ENCODE peak calls at places on chromosome 19, in ten cellular contexts. Z, G, L, E, S, D, B, Q, I and R are unnamed samples.

GRCh38 chr19:11164879-11165406 is 9.4 kb upstream of the SPC24 start:
- DNase-seq in S (peak; percentile 31), L (peak; percentile 99), Z (peak; percentile 89), E (no peak), Q (no peak), I (peak; percentile 51), G (peak; percentile 62), D (peak; percentile 96), B (no peak), R (peak; percentile 86)

GRCh38 chr19:7268737-7269098 is 25.5 kb downstream of the INSR start:
- DNase-seq in Z (no peak), S (no peak), D (no peak), G (no peak), I (no peak), E (no peak), L (no peak), B (no peak), Q (no peak), R (no peak)

GRCh38 chr19:35545855-35546381 is 492 bp downstream of the TMEM147 start:
- DNase-seq in E (peak; percentile 42), L (peak; percentile 31), Q (no peak), D (no peak), G (peak; percentile 48), Z (no peak), S (peak; percentile 60), I (no peak), B (peak; percentile 29), R (no peak)

GRCh38 chr19:5345895-5346386 is 5.3 kb upstream of the PTPRS start:
- DNase-seq in I (peak; percentile 35), S (no peak), G (no peak), Q (no peak), B (peak; percentile 73), Z (no peak), L (peak; percentile 67), E (no peak), D (no peak), R (peak; percentile 40)

GRCh38 chr19:31351212-31352193 is 2.3 kb upstream of the TSHZ3 start:
- DNase-seq in S (peak; percentile 58), D (no peak), B (peak; percentile 66), I (peak; percentile 24), L (peak; percentile 58), E (no peak), G (no peak), Q (peak; percentile 46), Z (no peak), R (peak; percentile 78)

GRCh38 chr19:21130097-21130775 is 11.6 kb upstream of the ZNF431 start:
- DNase-seq in B (peak; percentile 59), Z (no peak), G (no peak), D (no peak), E (no peak), S (peak; percentile 19), I (no peak), Q (no peak), L (no peak), R (no peak)

GRCh38 chr19:9128171-9128570 is 1.4 kb upstream of the OR7G3 start:
- DNase-seq in G (no peak), E (no peak), B (peak; percentile 57), Z (no peak), Q (no peak), I (peak; percentile 96), D (no peak), L (peak; percentile 66), S (no peak), R (peak; percentile 57)

GRCh38 chr19:35869327-35870123 is 1.2 kb downstream of the APLP1 start:
- DNase-seq in D (no peak), S (peak; percentile 94), Q (peak; percentile 53), L (peak; percentile 61), Z (no peak), G (peak; percentile 71), E (peak; percentile 87), I (peak; percentile 80), B (peak; percentile 60), R (peak; percentile 69)

GRCh38 chr19:4369888-4370260 is 26.5 kb downstream of the MPND start:
- DNase-seq in G (peak; percentile 68), B (peak; percentile 75), L (no peak), S (peak; percentile 55), E (peak; percentile 69), Z (peak; percentile 70), Q (peak; percentile 52), D (peak; percentile 68), I (peak; percentile 62), R (peak; percentile 45)

GRCh38 chr19:3184847-3185481 is 766 bp upstream of the NCLN start:
- DNase-seq in E (peak; percentile 81), Z (no peak), D (no peak), L (peak; percentile 75), G (peak; percentile 80), S (peak; percentile 83), B (no peak), Q (peak; percentile 67), I (no peak), R (no peak)

GRCh38 chr19:38569368-38569983 is 48.3 kb downstream of the MAP4K1 start:
- DNase-seq in G (no peak), B (no peak), L (no peak), I (no peak), Z (no peak), D (no peak), S (no peak), Q (no peak), E (no peak), R (no peak)

GRCh38 chr19:5292453-5292842 is 48.2 kb downstream of the PTPRS start:
- DNase-seq in Q (no peak), Z (no peak), L (peak; percentile 56), I (no peak), B (no peak), S (peak; percentile 69), G (no peak), E (peak; percentile 67), D (peak; percentile 79), R (no peak)

GRCh38 chr19:48872884-48873475 is 759 bp downstream of the PPP1R15A start:
- DNase-seq in Z (peak; percentile 95), L (peak; percentile 97), I (peak; percentile 96), B (peak; percentile 84), E (peak; percentile 89), Q (peak; percentile 85), G (peak; percentile 90), D (peak; percentile 95), S (peak; percentile 91), R (peak; percentile 96)

GRCh38 chr19:13881231-13881691 is 4.3 kb downstream of the NANOS3 start:
- DNase-seq in E (no peak), S (no peak), Q (no peak), L (peak; percentile 19), B (no peak), D (no peak), Z (no peak), I (no peak), G (peak; percentile 37), R (peak; percentile 19)
- H3K4me3 ChIP-seq in E (no peak overlapping the region), S (no peak overlapping the region), Q (no peak overlapping the region), L (no peak overlapping the region), B (no peak overlapping the region), D (no peak overlapping the region), Z (no peak overlapping the region), I (no peak overlapping the region), G (no peak overlapping the region), R (no peak overlapping the region)

DNA sequence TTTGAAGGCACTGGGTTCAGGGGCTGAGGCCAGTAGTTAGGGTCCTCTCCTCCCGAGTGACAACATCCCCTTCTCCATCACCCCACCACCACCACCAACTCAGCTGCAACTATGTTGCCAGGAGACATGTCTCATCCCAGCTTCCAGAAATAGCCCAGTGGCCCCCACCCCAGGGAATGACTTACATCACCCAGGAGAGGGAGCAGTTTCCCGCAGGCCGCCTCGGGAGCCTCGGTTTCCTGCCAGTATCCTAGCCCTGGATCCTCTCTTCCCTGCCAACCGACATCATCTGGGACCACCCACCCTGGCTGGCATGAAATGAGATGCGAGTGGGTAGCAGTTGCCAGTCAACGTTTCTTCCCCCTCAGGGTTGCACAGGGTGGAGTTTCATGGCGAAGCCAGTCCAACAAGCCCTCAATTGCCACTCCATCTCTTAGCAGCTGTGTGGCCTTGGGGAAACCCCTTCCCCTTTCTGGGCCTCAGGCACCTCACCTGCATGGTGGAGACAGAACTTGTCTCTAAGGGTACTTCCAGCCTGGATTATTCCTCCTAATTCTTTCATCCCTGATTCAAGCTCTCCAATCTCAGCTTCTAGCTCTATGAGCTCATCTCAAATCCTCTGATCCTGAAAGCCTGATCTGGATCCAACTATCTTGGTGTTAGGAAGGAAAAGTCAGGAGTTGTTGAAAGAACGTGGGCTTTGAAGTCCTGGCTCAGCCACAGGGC is 3.9 kb upstream of the GSK3A start:
- DNase-seq in B (peak; percentile 57), L (peak; percentile 87), I (peak; percentile 72), S (peak; percentile 74), G (peak; percentile 68), E (no peak), D (peak; percentile 91), Q (peak; percentile 80), Z (peak; percentile 91), R (peak; percentile 84)
- TF ChIP-seq CTCF in B (peak; percentile 60), L (peak; percentile 80), I (peak; percentile 66), S (peak; percentile 79), G (peak; percentile 54), E (no peak), D (peak; percentile 76), Q (peak; percentile 74), Z (peak; percentile 53), R (peak; percentile 77)

DNA sequence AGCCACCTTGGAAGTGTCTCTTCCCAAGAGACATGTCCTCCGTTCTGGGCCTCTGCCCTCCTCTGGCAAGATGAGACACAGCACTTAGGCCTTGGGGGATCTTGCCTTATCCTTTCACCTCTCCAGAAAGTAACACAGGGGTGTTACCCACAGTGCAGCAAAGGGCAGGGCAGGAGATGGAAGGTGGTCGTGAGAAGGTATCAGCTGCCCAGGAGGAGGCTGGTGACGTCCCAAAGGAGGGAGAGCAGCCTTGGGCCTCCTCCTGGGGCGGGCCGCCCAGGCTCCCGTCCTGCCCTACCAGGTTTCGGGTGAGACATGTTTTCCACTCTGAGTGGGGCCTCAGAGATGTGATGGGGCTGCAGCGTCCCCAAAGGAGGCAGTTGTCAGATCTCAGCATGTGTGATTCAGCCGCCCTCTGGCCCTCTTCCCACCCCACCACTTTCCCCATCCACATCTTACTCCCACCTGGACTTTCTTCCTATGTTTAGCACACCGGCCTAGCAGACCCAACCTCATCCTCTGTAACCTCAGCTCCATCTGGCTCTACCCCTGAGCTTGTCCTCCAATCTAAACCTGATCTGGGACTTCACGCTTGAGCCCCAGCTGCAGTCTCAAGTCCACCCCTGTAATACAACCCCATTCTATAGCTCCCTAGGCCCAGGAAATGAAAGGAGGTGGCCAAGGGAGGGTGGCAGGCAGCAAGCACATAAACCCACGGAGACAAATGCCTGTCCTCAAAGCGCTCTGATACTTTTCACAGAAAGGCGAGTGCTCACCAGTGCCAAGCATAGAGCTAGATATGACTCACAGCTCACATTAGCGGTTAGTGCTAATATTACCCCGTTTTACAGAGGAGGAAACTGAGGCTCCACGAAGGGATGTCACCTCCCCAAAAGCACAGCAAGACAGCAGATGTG is 9.3 kb downstream of the POU2F2 start:
- DNase-seq in B (no peak), D (no peak), Q (no peak), S (no peak), L (no peak), G (no peak), Z (no peak), E (peak; percentile 61), I (no peak), R (no peak)
- H3K4me3 ChIP-seq in B (no peak overlapping the region), D (no peak overlapping the region), Q (no peak overlapping the region), S (no peak overlapping the region), L (no peak overlapping the region), G (no peak overlapping the region), Z (no peak overlapping the region), E (peak overlapping the region; percentile 43), I (no peak overlapping the region), R (no peak overlapping the region)

DNA sequence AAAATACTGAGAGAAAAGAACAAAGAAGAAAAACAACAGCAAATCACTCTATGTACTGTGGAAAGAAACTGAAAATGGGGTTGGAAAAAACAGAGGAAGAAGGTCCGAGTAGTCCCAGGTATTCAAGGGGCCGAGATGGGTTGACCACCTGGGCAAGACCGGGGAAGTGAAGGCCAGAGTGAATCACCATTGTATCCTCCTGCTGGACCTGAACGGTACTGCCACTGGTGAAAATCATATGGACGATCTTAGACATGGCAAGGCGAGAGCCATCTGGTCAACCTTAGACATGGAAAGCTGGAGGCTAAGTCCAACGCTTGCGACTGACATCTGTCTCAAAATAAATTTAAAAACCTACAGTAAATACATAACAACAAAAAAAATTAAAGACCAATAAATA is 44.4 kb upstream of the ZNF91 start:
- DNase-seq in I (no peak), Z (no peak), E (peak; percentile 22), G (no peak), D (no peak), B (no peak), L (no peak), Q (no peak), S (no peak), R (no peak)
- TF ChIP-seq CTCF in I (no peak), Z (no peak), E (no peak), G (no peak), D (no peak), B (no peak), L (peak; percentile 49), Q (no peak), S (no peak), R (peak; percentile 21)